ENCODE peak calls at places on chromosomes 7 and 10, in five cellular contexts. One of them, this sample, is unnamed.

GRCh38 chr7:151699147-151699546 is 177.8 kb downstream of the PRKAG2 start:
- DNase-seq in suprapubic skin: no peak
- DNase-seq in glutamatergic neuron: no peak
- DNase-seq in GM20000: no peak
- DNase-seq in transverse colon: no peak
- DNase-seq in this sample: no peak

GRCh38 chr7:28842769-28843295 is 115.3 kb downstream of the TRIL start:
- DNase-seq in suprapubic skin: no peak
- DNase-seq in glutamatergic neuron: no peak
- DNase-seq in GM20000: no peak
- DNase-seq in transverse colon: no peak
- DNase-seq in this sample: no peak

GRCh38 chr7:121049028-121049791 is 60.7 kb downstream of the CPED1 start:
- DNase-seq in suprapubic skin: no peak
- DNase-seq in glutamatergic neuron: no peak
- DNase-seq in GM20000: no peak
- DNase-seq in transverse colon: no peak
- DNase-seq in this sample: no peak

GRCh38 chr7:36128448-36129047 is 24.5 kb upstream of the EEPD1 start:
- DNase-seq in suprapubic skin: peak
- DNase-seq in glutamatergic neuron: no peak
- DNase-seq in GM20000: no peak
- DNase-seq in transverse colon: peak
- DNase-seq in this sample: no peak

GRCh38 chr7:25031432-25031831 is 51.5 kb upstream of the OSBPL3 start:
- DNase-seq in suprapubic skin: no peak
- DNase-seq in glutamatergic neuron: no peak
- DNase-seq in GM20000: no peak
- DNase-seq in transverse colon: peak
- DNase-seq in this sample: no peak

GRCh38 chr10:15238553-15239335 is 70.3 kb upstream of the NMT2 start:
- DNase-seq in suprapubic skin: no peak
- DNase-seq in glutamatergic neuron: peak
- DNase-seq in GM20000: no peak
- DNase-seq in transverse colon: no peak
- DNase-seq in this sample: no peak

GRCh38 chr10:788796-789748 is 99.6 kb upstream of the DIP2C start:
- DNase-seq in suprapubic skin: peak
- DNase-seq in glutamatergic neuron: peak
- DNase-seq in GM20000: peak
- DNase-seq in transverse colon: peak
- DNase-seq in this sample: peak

GRCh38 chr7:17041324-17041723 is 159.5 kb upstream of the AGR3 start:
- DNase-seq in suprapubic skin: no peak
- DNase-seq in glutamatergic neuron: no peak
- DNase-seq in GM20000: no peak
- DNase-seq in transverse colon: no peak
- DNase-seq in this sample: no peak

GRCh38 chr7:156456032-156456431 is 184.5 kb upstream of the RNF32 start:
- DNase-seq in suprapubic skin: no peak
- DNase-seq in glutamatergic neuron: no peak
- DNase-seq in GM20000: no peak
- DNase-seq in transverse colon: no peak
- DNase-seq in this sample: no peak

GRCh38 chr10:7572435-7572834 is 94.3 kb downstream of the ITIH5 start:
- DNase-seq in suprapubic skin: no peak
- DNase-seq in glutamatergic neuron: no peak
- DNase-seq in GM20000: no peak
- DNase-seq in transverse colon: no peak
- DNase-seq in this sample: no peak

GRCh38 chr10:112461029-112461887 is 14.2 kb downstream of the VTI1A start:
- DNase-seq in suprapubic skin: no peak
- DNase-seq in glutamatergic neuron: no peak
- DNase-seq in GM20000: no peak
- DNase-seq in transverse colon: no peak
- DNase-seq in this sample: no peak

GRCh38 chr10:112454910-112455779 is 8.1 kb downstream of the VTI1A start:
- DNase-seq in suprapubic skin: no peak
- DNase-seq in glutamatergic neuron: no peak
- DNase-seq in GM20000: no peak
- DNase-seq in transverse colon: no peak
- DNase-seq in this sample: no peak

DNA sequence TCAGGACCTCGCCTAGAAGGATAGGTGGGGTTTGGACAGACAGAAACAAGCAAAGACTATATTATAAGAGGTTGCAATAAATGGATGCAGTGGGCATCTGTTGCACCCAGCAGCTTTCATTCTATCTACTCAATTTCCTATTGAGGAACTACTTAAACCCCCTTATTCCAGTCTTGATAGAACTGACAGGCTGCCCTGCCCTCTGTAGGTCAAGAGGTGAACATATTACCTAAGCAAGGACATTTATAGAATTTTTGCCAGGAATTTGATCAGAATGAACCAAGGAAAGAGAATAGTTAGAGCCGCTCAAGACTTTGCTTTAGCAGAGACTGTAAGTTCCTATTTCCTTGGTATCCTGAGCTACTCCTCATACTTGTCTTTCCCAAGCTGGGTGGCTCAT is 9.5 kb downstream of the VTI1A start:
- DNase-seq in suprapubic skin: no peak
- DNase-seq in glutamatergic neuron: no peak
- DNase-seq in GM20000: no peak
- DNase-seq in transverse colon: no peak
- DNase-seq in this sample: no peak
- TF ChIP-seq CTCF in suprapubic skin: no peak
- TF ChIP-seq CTCF in glutamatergic neuron: peak
- TF ChIP-seq CTCF in GM20000: no peak
- TF ChIP-seq CTCF in transverse colon: no peak
- TF ChIP-seq CTCF in this sample: no peak

GRCh38 chr10:71368639-71369038 is 28.1 kb upstream of the CDH23 start:
- DNase-seq in suprapubic skin: no peak
- DNase-seq in glutamatergic neuron: no peak
- DNase-seq in GM20000: no peak
- DNase-seq in transverse colon: no peak
- DNase-seq in this sample: no peak
- TF ChIP-seq CTCF in suprapubic skin: no peak
- TF ChIP-seq CTCF in glutamatergic neuron: no peak
- TF ChIP-seq CTCF in GM20000: no peak
- TF ChIP-seq CTCF in transverse colon: no peak
- TF ChIP-seq CTCF in this sample: peak

DNA sequence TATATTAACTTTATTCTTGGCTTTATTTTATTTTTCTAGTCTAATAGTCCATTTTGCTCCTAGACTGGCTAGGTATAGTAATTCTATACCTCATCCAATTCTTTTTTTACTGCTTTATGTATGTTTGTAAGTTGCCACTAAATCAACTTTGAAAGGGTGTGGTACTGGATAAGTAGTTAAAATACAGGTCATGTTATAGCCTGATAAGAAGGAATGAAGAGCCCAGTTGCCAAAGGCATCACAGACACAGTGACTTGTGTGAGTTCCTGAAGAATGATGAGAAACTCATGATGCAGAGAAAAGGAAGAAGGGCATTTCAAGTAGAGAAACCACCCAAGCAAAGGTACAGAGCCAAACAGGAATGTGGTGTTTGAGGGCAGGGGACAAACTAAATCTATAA is 27.3 kb downstream of the NAPEPLD start:
- DNase-seq in suprapubic skin: no peak
- DNase-seq in glutamatergic neuron: no peak
- DNase-seq in GM20000: no peak
- DNase-seq in transverse colon: no peak
- DNase-seq in this sample: no peak
- TF ChIP-seq CTCF in suprapubic skin: no peak
- TF ChIP-seq CTCF in glutamatergic neuron: no peak
- TF ChIP-seq CTCF in GM20000: no peak
- TF ChIP-seq CTCF in transverse colon: no peak
- TF ChIP-seq CTCF in this sample: no peak

DNA sequence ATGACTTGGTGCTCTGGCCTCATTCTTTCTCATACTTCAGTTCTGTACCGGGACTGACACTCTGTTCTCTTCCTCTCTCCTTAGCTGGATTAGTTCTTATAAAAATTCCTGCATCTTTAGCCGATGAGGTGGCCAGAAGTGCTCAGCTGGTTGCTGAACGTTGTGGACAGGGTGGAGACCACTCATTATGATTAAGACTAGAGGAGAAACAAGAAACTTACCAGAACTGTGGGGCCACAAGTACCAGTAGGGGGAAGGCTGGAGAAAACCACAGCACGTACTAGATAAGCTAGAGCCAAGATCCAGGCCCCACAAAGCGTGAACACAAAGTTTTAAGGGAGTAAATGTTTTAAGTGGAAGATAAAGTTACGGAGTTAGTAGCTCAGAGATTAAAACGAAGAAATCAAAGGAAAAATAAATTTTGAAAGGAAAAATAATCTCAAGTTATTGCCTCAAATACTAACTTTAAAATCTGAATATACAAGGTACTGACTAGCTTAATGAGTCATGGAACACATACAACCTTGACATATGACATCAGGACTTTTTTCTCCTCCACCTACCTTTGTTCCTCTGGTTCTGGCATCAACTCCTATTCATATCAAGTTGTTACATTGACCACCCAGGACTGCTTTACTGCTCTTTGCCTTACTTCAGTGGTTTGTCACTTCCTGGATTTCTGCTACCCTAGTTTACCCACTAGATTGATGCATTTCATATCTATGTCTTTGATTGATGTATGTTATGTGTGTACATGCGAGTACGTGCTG is 469.0 kb downstream of the TFEC start:
- DNase-seq in suprapubic skin: no peak
- DNase-seq in glutamatergic neuron: no peak
- DNase-seq in GM20000: no peak
- DNase-seq in transverse colon: no peak
- DNase-seq in this sample: no peak
- TF ChIP-seq CTCF in suprapubic skin: no peak
- TF ChIP-seq CTCF in glutamatergic neuron: no peak
- TF ChIP-seq CTCF in GM20000: no peak
- TF ChIP-seq CTCF in transverse colon: no peak
- TF ChIP-seq CTCF in this sample: no peak

GRCh38 chr7:44847920-44848634 is at the start of gene H2AZ2:
- DNase-seq in suprapubic skin: peak
- DNase-seq in glutamatergic neuron: peak
- DNase-seq in GM20000: peak
- DNase-seq in transverse colon: peak
- DNase-seq in this sample: peak
- TF ChIP-seq CTCF in suprapubic skin: no peak
- TF ChIP-seq CTCF in glutamatergic neuron: peak
- TF ChIP-seq CTCF in GM20000: no peak
- TF ChIP-seq CTCF in transverse colon: no peak
- TF ChIP-seq CTCF in this sample: peak

DNA sequence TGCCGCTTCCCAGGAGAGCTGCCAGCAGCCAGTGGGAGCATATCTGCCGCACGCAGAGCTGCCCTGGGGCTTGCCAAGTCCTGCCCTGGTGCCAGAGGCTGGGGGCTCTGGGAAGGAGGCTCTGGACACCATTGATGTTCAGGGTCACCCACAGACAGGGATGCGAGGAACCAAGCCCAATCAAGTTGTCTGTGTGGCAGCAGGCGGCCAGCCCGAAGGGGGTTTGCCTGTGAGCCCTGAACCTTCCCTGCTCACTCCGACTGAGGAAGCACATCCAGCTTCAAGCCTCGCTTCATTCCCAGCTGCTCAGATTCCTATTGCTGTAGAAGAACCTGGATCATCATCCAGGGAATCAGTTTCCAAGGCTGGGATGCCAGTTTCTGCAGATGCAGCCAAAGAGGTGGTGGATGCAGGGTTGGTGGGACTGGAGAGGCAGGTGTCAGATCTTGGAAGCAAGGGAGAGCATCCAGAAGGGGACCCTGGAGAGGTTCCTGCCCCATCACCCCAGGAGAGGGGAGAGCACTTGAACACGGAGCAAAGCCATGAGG is 94.6 kb downstream of the TACC2 start:
- DNase-seq in suprapubic skin: peak
- DNase-seq in glutamatergic neuron: no peak
- DNase-seq in GM20000: no peak
- DNase-seq in transverse colon: no peak
- DNase-seq in this sample: no peak
- TF ChIP-seq CTCF in suprapubic skin: no peak
- TF ChIP-seq CTCF in glutamatergic neuron: no peak
- TF ChIP-seq CTCF in GM20000: no peak
- TF ChIP-seq CTCF in transverse colon: no peak
- TF ChIP-seq CTCF in this sample: no peak

DNA sequence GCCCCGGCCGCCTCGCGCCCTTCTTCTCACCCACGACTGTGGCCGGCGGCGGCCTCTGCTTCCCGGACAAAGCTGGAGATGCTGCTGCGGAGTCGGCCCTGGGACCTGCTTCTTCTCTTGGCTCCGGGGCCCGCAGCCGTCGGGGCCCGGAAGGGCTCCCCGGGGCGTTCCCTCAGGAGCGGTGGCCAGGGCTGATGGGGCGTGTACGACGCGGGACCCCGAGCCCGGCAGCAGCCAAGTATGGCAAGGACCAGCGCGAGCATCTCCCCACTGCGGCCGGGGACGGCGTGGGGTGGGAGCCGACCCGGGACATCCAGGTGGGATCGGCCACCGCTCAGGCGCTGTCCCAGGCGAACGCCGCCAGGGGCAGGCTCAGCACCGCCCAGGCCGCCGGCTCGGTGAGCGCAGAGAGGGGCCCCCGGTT is 27.6 kb upstream of the BMS1 start:
- DNase-seq in suprapubic skin: no peak
- DNase-seq in glutamatergic neuron: peak
- DNase-seq in GM20000: peak
- DNase-seq in transverse colon: no peak
- DNase-seq in this sample: no peak
- TF ChIP-seq CTCF in suprapubic skin: peak
- TF ChIP-seq CTCF in glutamatergic neuron: peak
- TF ChIP-seq CTCF in GM20000: no peak
- TF ChIP-seq CTCF in transverse colon: peak
- TF ChIP-seq CTCF in this sample: no peak

DNA sequence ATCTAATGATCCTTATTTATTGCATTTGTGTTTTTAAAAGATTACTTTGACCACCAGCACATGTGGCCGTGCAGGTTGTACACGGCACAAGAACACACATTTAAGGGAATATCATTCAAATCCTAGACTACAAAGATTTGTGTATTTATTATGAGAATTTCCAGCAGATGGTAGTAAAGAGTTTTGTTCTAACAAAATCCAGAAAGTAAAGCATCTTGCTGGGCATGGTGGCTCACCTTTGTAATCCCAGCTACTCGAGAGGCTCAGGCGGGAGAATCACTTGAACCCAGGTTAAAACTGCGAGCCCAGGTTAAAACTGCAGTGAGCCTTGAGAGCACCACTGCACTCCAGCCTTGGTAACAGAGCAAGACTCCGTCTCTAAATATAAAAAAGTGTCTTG is 31.5 kb downstream of the MACROH2A2 start:
- DNase-seq in suprapubic skin: no peak
- DNase-seq in glutamatergic neuron: no peak
- DNase-seq in GM20000: no peak
- DNase-seq in transverse colon: no peak
- DNase-seq in this sample: no peak
- TF ChIP-seq CTCF in suprapubic skin: no peak
- TF ChIP-seq CTCF in glutamatergic neuron: no peak
- TF ChIP-seq CTCF in GM20000: no peak
- TF ChIP-seq CTCF in transverse colon: no peak
- TF ChIP-seq CTCF in this sample: no peak

DNA sequence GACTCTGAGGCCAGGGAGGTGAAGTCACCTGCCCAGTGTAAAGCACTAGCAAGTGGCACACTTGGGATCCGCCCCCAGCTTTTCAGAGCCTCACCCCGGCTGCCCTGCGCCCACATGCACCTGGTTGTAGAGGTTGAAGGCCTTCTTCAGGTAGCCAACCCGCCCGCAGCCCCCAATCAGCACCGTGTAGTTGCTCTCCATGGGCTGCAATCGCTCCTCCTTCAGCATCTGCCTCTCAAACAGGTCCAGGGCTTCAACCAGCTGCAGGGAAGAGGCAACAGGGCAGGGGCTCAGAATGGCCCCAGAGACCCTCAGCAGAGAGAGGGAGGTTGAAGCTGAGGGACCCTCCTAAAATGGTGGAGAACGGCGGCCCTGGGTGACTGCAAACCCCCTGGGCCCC is 5.4 kb downstream of the PTCD1 start:
- DNase-seq in suprapubic skin: no peak
- DNase-seq in glutamatergic neuron: no peak
- DNase-seq in GM20000: no peak
- DNase-seq in transverse colon: no peak
- DNase-seq in this sample: no peak
- TF ChIP-seq CTCF in suprapubic skin: no peak
- TF ChIP-seq CTCF in glutamatergic neuron: no peak
- TF ChIP-seq CTCF in GM20000: no peak
- TF ChIP-seq CTCF in transverse colon: no peak
- TF ChIP-seq CTCF in this sample: no peak

This sample was measured in type B pancreatic cell.